ENCODE peak calls at places on chromosomes 6 and 20, in nine cellular contexts. I is bronchial epithelial cell, E is keratinocyte, G is PC-9, K is mucosa of descending colon, M is Calu3, L is AG04450, O is tibial nerve, W is BJ. P is an unnamed sample.

GRCh38 chr6:83429857-83430605 is 820 bp downstream of the ME1 start:
- DNase-seq in I (peak), E (no peak), G (peak), K (no peak), M (peak), L (no peak), O (no peak), W (no peak), P (no peak)

GRCh38 chr6:169738204-169738971 is 13.0 kb downstream of the DYNLT2 start:
- DNase-seq in I (no peak), E (no peak), G (no peak), K (no peak), M (no peak), L (no peak), O (no peak), W (no peak), P (no peak)

GRCh38 chr20:15930324-15931305 is 642.6 kb downstream of the KIF16B start:
- DNase-seq in I (peak), E (no peak), G (no peak), K (no peak), M (no peak), L (peak), O (no peak), W (peak), P (no peak)

GRCh38 chr6:11632795-11633511 is 95.4 kb downstream of the TMEM170B start:
- DNase-seq in I (peak), E (peak), G (peak), K (no peak), M (no peak), L (no peak), O (no peak), W (no peak), P (no peak)

GRCh38 chr6:169589293-169589692 is 112.5 kb downstream of the WDR27 start:
- DNase-seq in I (peak), E (no peak), G (no peak), K (peak), M (peak), L (no peak), O (no peak), W (no peak), P (no peak)

GRCh38 chr6:32195902-32196681 is 3.6 kb upstream of the GPSM3 start:
- DNase-seq in I (peak), E (no peak), G (peak), K (peak), M (peak), L (peak), O (peak), W (no peak), P (peak)

GRCh38 chr20:15627089-15627488 is 946.2 kb downstream of the KIF16B start:
- DNase-seq in I (no peak), E (no peak), G (no peak), K (no peak), M (no peak), L (no peak), O (no peak), W (no peak), P (no peak)

GRCh38 chr20:11117808-11118528 is 444.2 kb upstream of the JAG1 start:
- DNase-seq in I (peak), E (peak), G (no peak), K (no peak), M (peak), L (no peak), O (no peak), W (no peak), P (no peak)

GRCh38 chr20:29319725-29320124 is 1937.7 kb upstream of the DEFB115 start:
- DNase-seq in I (no peak), E (no peak), G (no peak), K (no peak), M (no peak), L (no peak), O (no peak), W (no peak), P (no peak)

GRCh38 chr6:87139236-87139635 is 16.1 kb upstream of the ZNF292 start:
- DNase-seq in I (peak), E (no peak), G (peak), K (no peak), M (peak), L (no peak), O (no peak), W (no peak), P (no peak)

GRCh38 chr20:40176442-40176841 is 512.6 kb downstream of the MAFB start:
- DNase-seq in I (peak), E (peak), G (no peak), K (no peak), M (no peak), L (no peak), O (no peak), W (no peak), P (no peak)

GRCh38 chr6:169269180-169270076 is 15.8 kb upstream of the THBS2 start:
- DNase-seq in I (peak), E (no peak), G (no peak), K (no peak), M (no peak), L (peak), O (peak), W (peak), P (no peak)

GRCh38 chr6:75317503-75318206 is 33.1 kb upstream of the TMEM30A start:
- DNase-seq in I (no peak), E (no peak), G (no peak), K (no peak), M (no peak), L (no peak), O (no peak), W (peak), P (peak)

GRCh38 chr20:46232575-46232974 is 75.7 kb downstream of the CDH22 start:
- DNase-seq in I (no peak), E (no peak), G (no peak), K (no peak), M (no peak), L (no peak), O (no peak), W (no peak), P (no peak)

GRCh38 chr6:106519460-106520394 is 109.6 kb downstream of the RTN4IP1 start:
- DNase-seq in I (peak), E (no peak), G (peak), K (peak), M (no peak), L (peak), O (no peak), W (peak), P (peak)

GRCh38 chr6:4776967-4777925 is 1.0 kb downstream of the CDYL start:
- DNase-seq in I (peak), E (no peak), G (peak), K (peak), M (no peak), L (no peak), O (no peak), W (no peak), P (no peak)

GRCh38 chr20:60107621-60108020 is 149.4 kb downstream of the CDH26 start:
- DNase-seq in I (no peak), E (no peak), G (no peak), K (no peak), M (no peak), L (no peak), O (no peak), W (no peak), P (no peak)

GRCh38 chr20:34512955-34513419 is 3.2 kb upstream of the DYNLRB1 start:
- DNase-seq in I (peak), E (no peak), G (no peak), K (no peak), M (no peak), L (no peak), O (no peak), W (no peak), P (no peak)

GRCh38 chr6:48542191-48542590 is 431.2 kb upstream of the PTCHD4 start:
- DNase-seq in I (peak), E (no peak), G (no peak), K (no peak), M (no peak), L (no peak), O (no peak), W (no peak), P (no peak)

GRCh38 chr20:58986968-58987517 is 6.0 kb downstream of the NELFCD start:
- DNase-seq in I (no peak), E (no peak), G (no peak), K (no peak), M (no peak), L (no peak), O (no peak), W (no peak), P (no peak)

GRCh38 chr20:6886065-6886729 is 118.7 kb downstream of the BMP2 start:
- DNase-seq in I (no peak), E (no peak), G (no peak), K (no peak), M (no peak), L (no peak), O (no peak), W (no peak), P (no peak)

GRCh38 chr6:30355281-30355680 is 10.3 kb downstream of the RPP21 start:
- DNase-seq in I (no peak), E (no peak), G (no peak), K (no peak), M (no peak), L (no peak), O (no peak), W (no peak), P (no peak)

GRCh38 chr20:63097336-63097831 is 90.6 kb upstream of the BHLHE23 start:
- DNase-seq in I (no peak), E (no peak), G (no peak), K (no peak), M (no peak), L (no peak), O (no peak), W (no peak), P (no peak)

GRCh38 chr6:40822619-40823018 is 216.4 kb downstream of the UNC5CL start:
- DNase-seq in I (peak), E (no peak), G (no peak), K (no peak), M (no peak), L (no peak), O (no peak), W (no peak), P (no peak)

GRCh38 chr6:37024665-37025337 is 19.3 kb downstream of the FGD2 start:
- DNase-seq in I (peak), E (peak), G (peak), K (peak), M (peak), L (no peak), O (no peak), W (no peak), P (peak)

GRCh38 chr20:57301026-57301425 is 28.6 kb upstream of the SPO11 start:
- DNase-seq in I (no peak), E (no peak), G (no peak), K (no peak), M (no peak), L (no peak), O (no peak), W (no peak), P (no peak)

DNA sequence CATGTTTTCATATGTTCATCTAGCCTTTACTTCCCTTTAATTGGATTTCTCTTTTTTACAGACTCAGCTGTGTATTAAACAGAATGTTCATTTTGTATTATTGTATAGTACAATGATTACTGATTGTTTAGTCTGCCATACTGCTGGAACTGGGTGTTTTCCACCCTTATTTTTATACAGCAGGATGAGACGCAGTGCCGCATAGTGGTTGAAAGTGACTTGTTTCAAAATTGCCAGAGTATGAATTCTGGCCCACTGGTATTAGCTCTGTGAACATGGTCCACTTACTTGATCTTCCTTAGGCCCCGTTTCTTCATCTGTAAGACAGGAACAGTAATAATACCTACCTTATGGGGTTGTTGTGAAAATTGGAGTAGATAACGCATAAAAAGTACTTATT is 22.1 kb downstream of the AFDN start:
- DNase-seq in I (no peak), E (no peak), G (no peak), K (no peak), M (no peak), L (no peak), O (no peak), W (no peak), P (no peak)
- TF ChIP-seq CTCF in I (no peak), E (no peak), G (no peak), K (no peak), M (no peak), L (no peak), O (no peak), W (no peak), P (no peak)

GRCh38 chr6:43909474-43910148 is 139.6 kb downstream of the VEGFA start:
- DNase-seq in I (no peak), E (no peak), G (no peak), K (no peak), M (no peak), L (no peak), O (no peak), W (no peak), P (no peak)
- TF ChIP-seq CTCF in I (no peak), E (no peak), G (no peak), K (no peak), M (no peak), L (no peak), O (no peak), W (no peak), P (no peak)

GRCh38 chr20:23668477-23668951 is 20.3 kb downstream of the CST4 start:
- DNase-seq in I (peak), E (no peak), G (peak), K (no peak), M (peak), L (no peak), O (peak), W (no peak), P (no peak)
- TF ChIP-seq CTCF in I (peak), E (peak), G (peak), K (peak), M (peak), L (peak), O (peak), W (peak), P (peak)

GRCh38 chr20:64223526-64224067 is 32.0 kb upstream of the PCMTD2 start:
- DNase-seq in I (peak), E (no peak), G (no peak), K (no peak), M (no peak), L (no peak), O (no peak), W (no peak), P (no peak)
- TF ChIP-seq CTCF in I (peak), E (peak), G (no peak), K (no peak), M (no peak), L (peak), O (no peak), W (peak), P (peak)

DNA sequence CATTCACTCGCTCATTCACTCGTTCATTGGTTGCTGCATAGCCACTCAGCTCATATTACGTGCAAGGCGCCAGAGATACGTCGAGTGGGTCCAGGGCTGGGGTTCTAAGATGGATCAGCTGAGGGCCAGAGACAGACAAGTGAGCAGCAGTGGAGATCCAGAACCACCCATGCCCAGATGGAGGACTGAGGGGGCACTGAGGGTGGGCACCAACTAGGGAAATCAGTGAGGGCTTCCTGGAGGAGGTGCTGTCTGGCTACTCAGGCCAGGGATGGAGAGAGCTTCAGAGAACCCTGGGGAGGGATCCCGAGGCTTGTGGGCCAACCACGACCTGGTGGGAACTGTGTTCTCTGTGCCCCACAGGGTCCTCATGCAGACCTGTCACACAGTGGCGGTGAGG is 364 bp upstream of the SPDEF start:
- DNase-seq in I (no peak), E (no peak), G (no peak), K (no peak), M (no peak), L (no peak), O (no peak), W (no peak), P (no peak)
- TF ChIP-seq CTCF in I (no peak), E (no peak), G (no peak), K (no peak), M (no peak), L (no peak), O (no peak), W (no peak), P (no peak)

DNA sequence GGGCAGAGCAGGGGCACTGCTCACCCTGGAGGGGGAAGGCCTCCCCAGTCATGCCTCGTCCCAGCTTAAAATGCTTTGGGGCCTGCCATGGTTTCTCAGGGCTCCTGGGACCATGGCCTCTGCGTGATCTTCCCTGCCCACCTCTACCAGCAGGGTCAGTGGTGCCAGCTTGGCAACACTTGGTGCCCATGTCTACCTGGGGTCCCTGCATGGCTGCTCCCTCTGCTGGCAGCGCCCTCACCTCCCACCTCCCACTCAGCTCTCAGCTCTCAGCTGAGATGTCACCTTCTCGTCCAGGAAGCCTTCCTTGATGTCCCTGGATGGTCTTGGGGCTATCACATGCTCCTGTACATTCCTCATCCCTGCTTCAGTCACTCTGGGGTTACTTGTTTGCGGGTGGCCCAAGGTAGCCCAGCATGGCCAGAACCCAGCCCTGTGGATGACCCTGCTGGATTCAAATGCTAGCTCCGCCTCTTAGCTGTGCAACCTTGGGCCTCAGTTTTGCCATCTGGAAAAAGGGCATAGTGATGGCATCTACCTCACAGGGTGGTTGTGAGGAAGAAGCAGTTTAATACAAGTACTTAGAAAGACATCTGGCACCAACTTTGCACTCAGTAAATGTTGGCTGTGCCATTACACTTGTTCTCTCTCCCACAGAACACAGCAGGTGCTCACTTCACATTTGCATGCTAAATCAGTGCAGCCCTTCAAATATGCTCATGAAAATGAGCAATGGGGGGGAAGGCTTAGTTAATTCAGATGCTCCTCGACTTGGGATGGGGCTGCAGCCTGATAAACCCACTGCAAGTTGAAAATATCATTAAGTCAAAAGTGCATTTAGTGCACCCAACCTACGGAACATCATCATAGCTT is 53.5 kb upstream of the PTPN1 start:
- DNase-seq in I (no peak), E (no peak), G (no peak), K (no peak), M (peak), L (no peak), O (no peak), W (no peak), P (no peak)
- TF ChIP-seq CTCF in I (peak), E (no peak), G (peak), K (no peak), M (no peak), L (peak), O (no peak), W (no peak), P (peak)

GRCh38 chr6:22470454-22471368 is 98.7 kb upstream of the HDGFL1 start:
- DNase-seq in I (peak), E (no peak), G (peak), K (no peak), M (peak), L (no peak), O (no peak), W (no peak), P (peak)
- TF ChIP-seq CTCF in I (peak), E (peak), G (peak), K (no peak), M (no peak), L (no peak), O (no peak), W (peak), P (peak)

GRCh38 chr6:46490425-46491200 is 636 bp downstream of the RCAN2 start:
- DNase-seq in I (no peak), E (no peak), G (peak), K (peak), M (peak), L (no peak), O (no peak), W (no peak), P (no peak)
- TF ChIP-seq CTCF in I (peak), E (no peak), G (peak), K (no peak), M (peak), L (no peak), O (no peak), W (peak), P (peak)